ENCODE peak calls at places on chromosomes 16 and 17, in seven cellular contexts. Z, K, J, G, R, S and Q are unnamed samples.

GRCh38 chr17:74601944-74602572 is 10.0 kb upstream of the CD300LD start:
- DNase-seq in R (peak), J (no peak), Z (peak), G (no peak), S (peak), K (no peak), Q (peak)

GRCh38 chr17:65323055-65323454 is 185.9 kb downstream of the RGS9 start:
- DNase-seq in K (no peak), R (no peak), S (no peak), Z (no peak), G (no peak), J (no peak), Q (no peak)

GRCh38 chr16:180101-180920 is at the start of gene HBQ1:
- DNase-seq in S (peak), R (peak), Z (peak), G (no peak), K (no peak), J (no peak), Q (peak)

GRCh38 chr16:50195276-50195675 is 42.2 kb downstream of the TENT4B start:
- DNase-seq in Z (no peak), R (no peak), J (no peak), K (no peak), G (no peak), S (no peak), Q (peak)

GRCh38 chr17:52287611-52288010 is 129.1 kb upstream of the CA10 start:
- DNase-seq in K (no peak), J (no peak), R (no peak), S (no peak), G (no peak), Z (no peak), Q (no peak)

GRCh38 chr16:27512061-27512460 is 37.7 kb downstream of the GTF3C1 start:
- DNase-seq in G (no peak), K (no peak), R (no peak), S (no peak), J (no peak), Z (no peak), Q (no peak)

GRCh38 chr17:59001158-59001814 is 105.4 kb downstream of the TRIM37 start:
- DNase-seq in K (peak), R (peak), Z (no peak), G (no peak), J (no peak), S (peak), Q (peak)

GRCh38 chr16:11152677-11153321 is 103.2 kb downstream of the SOCS1 start:
- DNase-seq in G (peak), R (no peak), K (no peak), J (no peak), S (no peak), Z (peak), Q (no peak)

GRCh38 chr17:56723471-56723870 is 110.2 kb downstream of the C17orf67 start:
- DNase-seq in Z (no peak), K (no peak), S (no peak), G (no peak), R (no peak), J (no peak), Q (no peak)

GRCh38 chr16:73599870-73600269 is 551.9 kb upstream of the ZFHX3 start:
- DNase-seq in J (no peak), R (no peak), S (no peak), G (no peak), Z (no peak), K (no peak), Q (no peak)

GRCh38 chr16:8915722-8916321 is 33.7 kb downstream of the LITAFD start:
- DNase-seq in J (no peak), Z (peak), S (no peak), K (no peak), G (no peak), R (no peak), Q (peak)

GRCh38 chr17:29190808-29191207 is 10.6 kb upstream of the MYO18A start:
- DNase-seq in K (no peak), Z (no peak), R (no peak), S (no peak), G (no peak), J (no peak), Q (no peak)

GRCh38 chr17:76726231-76726765 is at the start of gene JMJD6:
- DNase-seq in R (no peak), J (peak), G (peak), Z (peak), K (no peak), S (peak), Q (peak)

GRCh38 chr16:8904018-8904430 is 21.9 kb downstream of the LITAFD start:
- DNase-seq in K (no peak), R (no peak), Z (no peak), G (no peak), J (no peak), S (no peak), Q (no peak)

GRCh38 chr16:89902980-89903379 is 15.7 kb upstream of the MC1R start:
- DNase-seq in J (no peak), Z (no peak), R (no peak), S (no peak), G (no peak), K (no peak), Q (no peak)

GRCh38 chr17:39979865-39980401 is 674 bp upstream of the PSMD3 start:
- DNase-seq in G (no peak), K (peak), R (no peak), S (no peak), Z (peak), J (no peak), Q (peak)

GRCh38 chr16:84055366-84055765 is 12.8 kb upstream of the SLC38A8 start:
- DNase-seq in G (no peak), J (no peak), S (no peak), R (no peak), K (no peak), Z (no peak), Q (no peak)

GRCh38 chr16:53704445-53704813 is 473 bp downstream of the FTO start:
- DNase-seq in S (no peak), G (no peak), Z (no peak), J (no peak), R (no peak), K (no peak), Q (no peak)

GRCh38 chr16:75471723-75472634 is 7.5 kb upstream of the TMEM170A start:
- DNase-seq in Z (peak), R (peak), S (peak), G (peak), J (no peak), K (no peak), Q (peak)

GRCh38 chr16:2333231-2333630 is 7.3 kb downstream of the ABCA3 start:
- DNase-seq in G (no peak), K (no peak), Z (no peak), R (no peak), S (no peak), J (no peak), Q (no peak)

GRCh38 chr16:88017006-88017405 is 65.8 kb downstream of the BANP start:
- DNase-seq in K (no peak), Z (no peak), G (no peak), J (no peak), S (no peak), R (no peak), Q (no peak)

GRCh38 chr16:89187337-89188063 is 12.8 kb downstream of the SLC22A31 start:
- DNase-seq in K (peak), G (no peak), J (no peak), S (peak), R (no peak), Z (peak), Q (no peak)

GRCh38 chr17:19322129-19322505 is 40.4 kb downstream of the B9D1 start:
- DNase-seq in Z (no peak), J (no peak), R (no peak), K (no peak), G (no peak), S (no peak), Q (no peak)

GRCh38 chr17:41962768-41963434 is 3.7 kb upstream of the CNP start:
- DNase-seq in J (peak), G (peak), Z (peak), S (peak), R (peak), K (peak), Q (peak)

GRCh38 chr16:89031715-89032659 is 55.0 kb upstream of the CBFA2T3 start:
- DNase-seq in R (peak), J (no peak), S (no peak), Z (no peak), K (peak), G (no peak), Q (no peak)

GRCh38 chr16:7211781-7212180 is 120.9 kb upstream of the RBFOX1 start:
- DNase-seq in Z (no peak), J (no peak), G (no peak), K (no peak), S (no peak), R (no peak), Q (no peak)